ENCODE peak calls at places on chromosomes 12 and 14, in nine cellular contexts. One of them, this sample, is unnamed.

GRCh38 chr14:53304726-53305381 is 151.7 kb upstream of the DDHD1 start:
- DNase-seq in activated effector memory CD4-positive, alpha-beta T cell treated with anti-CD3 and anti-CD28 coated beads, Interleukin-2, amount 50 U/mL, for 16 hours: no peak
- DNase-seq in occipital lobe: no peak
- DNase-seq in Kasumi-1: no peak
- DNase-seq in AG08395: no peak
- DNase-seq in adipocyte: peak; percentile 14
- DNase-seq in T-cell: no peak
- DNase-seq in GM23248: no peak
- DNase-seq in heart left ventricle: no peak
- DNase-seq in this sample: no peak

GRCh38 chr14:75428230-75429104 is 645 bp downstream of the JDP2 start:
- DNase-seq in activated effector memory CD4-positive, alpha-beta T cell treated with anti-CD3 and anti-CD28 coated beads, Interleukin-2, amount 50 U/mL, for 16 hours: no peak
- DNase-seq in occipital lobe: peak; percentile 30
- DNase-seq in Kasumi-1: no peak
- DNase-seq in AG08395: peak; percentile 55
- DNase-seq in adipocyte: peak; percentile 59
- DNase-seq in T-cell: no peak
- DNase-seq in GM23248: peak; percentile 73
- DNase-seq in heart left ventricle: peak; percentile 60
- DNase-seq in this sample: peak; percentile 26

GRCh38 chr12:126726481-126727217 is 1540.3 kb upstream of the TMEM132C start:
- DNase-seq in activated effector memory CD4-positive, alpha-beta T cell treated with anti-CD3 and anti-CD28 coated beads, Interleukin-2, amount 50 U/mL, for 16 hours: no peak
- DNase-seq in occipital lobe: no peak
- DNase-seq in Kasumi-1: no peak
- DNase-seq in AG08395: no peak
- DNase-seq in adipocyte: no peak
- DNase-seq in T-cell: no peak
- DNase-seq in GM23248: no peak
- DNase-seq in heart left ventricle: no peak
- DNase-seq in this sample: no peak

GRCh38 chr12:119071638-119072231 is 90.4 kb downstream of the SRRM4 start:
- DNase-seq in activated effector memory CD4-positive, alpha-beta T cell treated with anti-CD3 and anti-CD28 coated beads, Interleukin-2, amount 50 U/mL, for 16 hours: no peak
- DNase-seq in occipital lobe: no peak
- DNase-seq in Kasumi-1: no peak
- DNase-seq in AG08395: no peak
- DNase-seq in adipocyte: no peak
- DNase-seq in T-cell: no peak
- DNase-seq in GM23248: no peak
- DNase-seq in heart left ventricle: no peak
- DNase-seq in this sample: no peak

GRCh38 chr12:68530965-68531364 is 79.7 kb upstream of the RAP1B start:
- DNase-seq in activated effector memory CD4-positive, alpha-beta T cell treated with anti-CD3 and anti-CD28 coated beads, Interleukin-2, amount 50 U/mL, for 16 hours: no peak
- DNase-seq in occipital lobe: no peak
- DNase-seq in Kasumi-1: no peak
- DNase-seq in AG08395: peak; percentile 58
- DNase-seq in adipocyte: peak; percentile 87
- DNase-seq in T-cell: no peak
- DNase-seq in GM23248: peak; percentile 69
- DNase-seq in heart left ventricle: peak; percentile 37
- DNase-seq in this sample: no peak

GRCh38 chr12:14846042-14846587 is 2.8 kb upstream of the ART4 start:
- DNase-seq in activated effector memory CD4-positive, alpha-beta T cell treated with anti-CD3 and anti-CD28 coated beads, Interleukin-2, amount 50 U/mL, for 16 hours: no peak
- DNase-seq in occipital lobe: no peak
- DNase-seq in Kasumi-1: peak; percentile 14
- DNase-seq in AG08395: no peak
- DNase-seq in adipocyte: no peak
- DNase-seq in T-cell: no peak
- DNase-seq in GM23248: no peak
- DNase-seq in heart left ventricle: no peak
- DNase-seq in this sample: no peak

GRCh38 chr14:80172380-80173055 is 38.8 kb downstream of the DIO2 start:
- DNase-seq in activated effector memory CD4-positive, alpha-beta T cell treated with anti-CD3 and anti-CD28 coated beads, Interleukin-2, amount 50 U/mL, for 16 hours: no peak
- DNase-seq in occipital lobe: no peak
- DNase-seq in Kasumi-1: no peak
- DNase-seq in AG08395: peak; percentile 9
- DNase-seq in adipocyte: no peak
- DNase-seq in T-cell: no peak
- DNase-seq in GM23248: peak; percentile 55
- DNase-seq in heart left ventricle: no peak
- DNase-seq in this sample: no peak

GRCh38 chr14:77746064-77746463 is 14.9 kb downstream of the SNW1 start:
- DNase-seq in activated effector memory CD4-positive, alpha-beta T cell treated with anti-CD3 and anti-CD28 coated beads, Interleukin-2, amount 50 U/mL, for 16 hours: no peak
- DNase-seq in occipital lobe: no peak
- DNase-seq in Kasumi-1: no peak
- DNase-seq in AG08395: no peak
- DNase-seq in adipocyte: no peak
- DNase-seq in T-cell: no peak
- DNase-seq in GM23248: no peak
- DNase-seq in heart left ventricle: no peak
- DNase-seq in this sample: no peak

GRCh38 chr14:37045340-37046061 is 126.9 kb downstream of the SLC25A21 start:
- DNase-seq in activated effector memory CD4-positive, alpha-beta T cell treated with anti-CD3 and anti-CD28 coated beads, Interleukin-2, amount 50 U/mL, for 16 hours: no peak
- DNase-seq in occipital lobe: no peak
- DNase-seq in Kasumi-1: no peak
- DNase-seq in AG08395: no peak
- DNase-seq in adipocyte: no peak
- DNase-seq in T-cell: no peak
- DNase-seq in GM23248: no peak
- DNase-seq in heart left ventricle: no peak
- DNase-seq in this sample: no peak

This sample was measured in CMK.